ENCODE peak calls at places on chromosomes 12 and 14, in seven cellular contexts. J is MCF 10A, T is adipocyte, F is A172, C is progenitor cell of endocrine pancreas, N is AG08395, U is neural progenitor cell. Q is an unnamed sample.

GRCh38 chr12:83807906-83808305 is 1104.7 kb downstream of the SLC6A15 start:
- DNase-seq in J (no peak), T (no peak), F (no peak), C (no peak), N (no peak), U (no peak), Q (no peak)

GRCh38 chr12:1246637-1247036 is 255.6 kb downstream of the ERC1 start:
- DNase-seq in J (no peak), T (peak; percentile 82), F (no peak), C (no peak), N (no peak), U (no peak), Q (no peak)

GRCh38 chr12:69225251-69225910 is 14.0 kb upstream of the CPSF6 start:
- DNase-seq in J (no peak), T (no peak), F (no peak), C (no peak), N (no peak), U (no peak), Q (no peak)

GRCh38 chr12:57031228-57031670 is 14.9 kb upstream of the TAC3 start:
- DNase-seq in J (peak; percentile 81), T (no peak), F (peak; percentile 6), C (no peak), N (no peak), U (no peak), Q (no peak)

GRCh38 chr12:6962285-6963015 is 8.0 kb downstream of the PHB2 start:
- DNase-seq in J (no peak), T (no peak), F (no peak), C (no peak), N (no peak), U (peak; percentile 25), Q (no peak)

GRCh38 chr12:10497602-10498001 is 8.1 kb upstream of the EIF2S3B start:
- DNase-seq in J (no peak), T (no peak), F (no peak), C (no peak), N (no peak), U (no peak), Q (peak; percentile 5)

GRCh38 chr12:112361271-112361670 is 21.0 kb downstream of the HECTD4 start:
- DNase-seq in J (no peak), T (no peak), F (no peak), C (no peak), N (no peak), U (no peak), Q (no peak)

GRCh38 chr12:117119592-117120198 is 20.5 kb upstream of the TESC start:
- DNase-seq in J (peak; percentile 63), T (no peak), F (peak; percentile 28), C (peak; percentile 28), N (no peak), U (peak; percentile 73), Q (no peak)

GRCh38 chr12:27474344-27474743 is 27.8 kb downstream of the SMCO2 start:
- DNase-seq in J (peak; percentile 21), T (peak; percentile 74), F (peak; percentile 62), C (no peak), N (peak; percentile 79), U (no peak), Q (peak; percentile 92)

GRCh38 chr12:72540811-72541210 is 268.6 kb downstream of the TRHDE start:
- DNase-seq in J (no peak), T (peak; percentile 47), F (peak; percentile 6), C (no peak), N (peak; percentile 8), U (no peak), Q (no peak)

GRCh38 chr12:118986043-118986442 is 4.7 kb downstream of the SRRM4 start:
- DNase-seq in J (no peak), T (no peak), F (no peak), C (no peak), N (no peak), U (peak; percentile 44), Q (no peak)

GRCh38 chr12:68951652-68952051 is 18.7 kb upstream of the CPM start:
- DNase-seq in J (no peak), T (no peak), F (no peak), C (no peak), N (no peak), U (no peak), Q (peak; percentile 39)

GRCh38 chr14:59187802-59188460 is 536 bp upstream of the DAAM1 start:
- DNase-seq in J (no peak), T (peak; percentile 53), F (peak; percentile 12), C (no peak), N (peak; percentile 7), U (peak; percentile 77), Q (no peak)

GRCh38 chr14:105864651-105865265 is 338.4 kb downstream of the TMEM121 start:
- DNase-seq in J (no peak), T (no peak), F (no peak), C (peak; percentile 8), N (no peak), U (no peak), Q (no peak)

GRCh38 chr14:69708586-69709169 is 58.3 kb upstream of the SRSF5 start:
- DNase-seq in J (peak; percentile 19), T (no peak), F (peak; percentile 4), C (no peak), N (no peak), U (peak; percentile 83), Q (no peak)

GRCh38 chr12:19107750-19108149 is 21.8 kb upstream of the PLEKHA5 start:
- DNase-seq in J (no peak), T (no peak), F (no peak), C (no peak), N (no peak), U (no peak), Q (no peak)

GRCh38 chr12:53102883-53103807 is at the start of gene SOAT2:
- DNase-seq in J (no peak), T (no peak), F (no peak), C (no peak), N (no peak), U (no peak), Q (no peak)

GRCh38 chr14:68978550-68978911 is 571 bp downstream of the ACTN1 start:
- DNase-seq in J (peak; percentile 61), T (peak; percentile 88), F (no peak), C (peak; percentile 64), N (peak; percentile 37), U (peak; percentile 90), Q (peak; percentile 51)

GRCh38 chr12:10607885-10608458 is 5.4 kb downstream of the MAGOHB start:
- DNase-seq in J (peak; percentile 17), T (peak; percentile 44), F (no peak), C (no peak), N (peak; percentile 30), U (no peak), Q (peak; percentile 11)

GRCh38 chr14:95195031-95195430 is 37.7 kb upstream of the DICER1 start:
- DNase-seq in J (no peak), T (no peak), F (no peak), C (no peak), N (no peak), U (no peak), Q (no peak)

GRCh38 chr12:29889737-29890136 is 106.0 kb upstream of the TMTC1 start:
- DNase-seq in J (peak; percentile 77), T (peak; percentile 47), F (peak; percentile 36), C (peak; percentile 37), N (no peak), U (peak; percentile 84), Q (peak; percentile 12)

GRCh38 chr12:5345534-5345933 is 86.4 kb upstream of the NTF3 start:
- DNase-seq in J (no peak), T (no peak), F (no peak), C (no peak), N (no peak), U (no peak), Q (no peak)

GRCh38 chr12:51622564-51622963 is 31.5 kb downstream of the SCN8A start:
- DNase-seq in J (peak; percentile 24), T (peak; percentile 69), F (peak; percentile 33), C (no peak), N (peak; percentile 57), U (no peak), Q (peak; percentile 17)

GRCh38 chr12:66065623-66066022 is 64.9 kb downstream of the LLPH start:
- DNase-seq in J (no peak), T (peak; percentile 69), F (no peak), C (no peak), N (no peak), U (no peak), Q (no peak)

GRCh38 chr12:68591716-68592437 is 18.8 kb upstream of the RAP1B start:
- DNase-seq in J (no peak), T (no peak), F (no peak), C (no peak), N (no peak), U (no peak), Q (no peak)

GRCh38 chr12:30219047-30219446 is 435.3 kb upstream of the TMTC1 start:
- DNase-seq in J (peak; percentile 18), T (no peak), F (no peak), C (no peak), N (no peak), U (no peak), Q (no peak)